ENCODE peak calls at places on chromosomes 5 and 9, in six cellular contexts. K, D, O, B, A and E are unnamed samples.

GRCh38 chr9:26033346-26033745 is 355.1 kb upstream of the TUSC1 start:
- DNase-seq in K (no peak), D (no peak), O (no peak), B (peak; percentile 44), A (no peak), E (no peak)

GRCh38 chr5:89628876-89629635 is 746.1 kb upstream of the MEF2C start:
- DNase-seq in K (no peak), D (no peak), O (peak; percentile 25), B (peak; percentile 3), A (no peak), E (no peak)

GRCh38 chr5:111158105-111158744 is 66.0 kb upstream of the CAMK4 start:
- DNase-seq in K (peak; percentile 54), D (peak; percentile 77), O (peak; percentile 92), B (peak; percentile 73), A (peak; percentile 69), E (peak; percentile 93)

GRCh38 chr5:32760091-32760509 is 49.0 kb downstream of the NPR3 start:
- DNase-seq in K (no peak), D (peak; percentile 65), O (peak; percentile 90), B (peak; percentile 93), A (no peak), E (no peak)

GRCh38 chr5:177361418-177362101 is 3.8 kb downstream of the RGS14 start:
- DNase-seq in K (no peak), D (peak; percentile 46), O (no peak), B (no peak), A (no peak), E (peak; percentile 76)

GRCh38 chr5:948472-949274 is 56.0 kb downstream of the TRIP13 start:
- DNase-seq in K (no peak), D (no peak), O (no peak), B (no peak), A (no peak), E (no peak)

GRCh38 chr5:130289132-130290088 is 385.1 kb downstream of the CHSY3 start:
- DNase-seq in K (no peak), D (no peak), O (peak; percentile 80), B (no peak), A (no peak), E (no peak)

GRCh38 chr5:56839062-56839461 is 23.7 kb downstream of the MAP3K1 start:
- DNase-seq in K (no peak), D (no peak), O (no peak), B (no peak), A (no peak), E (no peak)

GRCh38 chr5:142070000-142070399 is 38.6 kb upstream of the NDFIP1 start:
- DNase-seq in K (no peak), D (no peak), O (no peak), B (no peak), A (no peak), E (no peak)

GRCh38 chr9:35599763-35600604 is 5.1 kb upstream of the TESK1 start:
- DNase-seq in K (no peak), D (no peak), O (no peak), B (peak; percentile 16), A (no peak), E (peak; percentile 58)

GRCh38 chr9:69180670-69181069 is 6.6 kb downstream of the TJP2 start:
- DNase-seq in K (peak; percentile 74), D (no peak), O (peak; percentile 93), B (peak; percentile 96), A (peak; percentile 83), E (no peak)

GRCh38 chr5:15103864-15104263 is 232.3 kb upstream of the ANKH start:
- DNase-seq in K (no peak), D (no peak), O (peak; percentile 82), B (no peak), A (no peak), E (no peak)

GRCh38 chr9:29129763-29130162 is 1556.5 kb upstream of the C9orf72 start:
- DNase-seq in K (no peak), D (no peak), O (no peak), B (no peak), A (no peak), E (no peak)

GRCh38 chr5:132427285-132428146 is 58.0 kb downstream of the SLC22A5 start:
- DNase-seq in K (peak; percentile 36), D (peak; percentile 88), O (peak; percentile 54), B (peak; percentile 30), A (no peak), E (peak; percentile 71)

GRCh38 chr5:77102549-77102948 is 15.5 kb upstream of the ZBED3 start:
- DNase-seq in K (no peak), D (no peak), O (no peak), B (no peak), A (no peak), E (no peak)

GRCh38 chr5:74127377-74128338 is 501.7 kb downstream of the ARHGEF28 start:
- DNase-seq in K (no peak), D (no peak), O (peak; percentile 55), B (peak; percentile 34), A (no peak), E (no peak)

GRCh38 chr9:131714161-131714646 is 25.7 kb downstream of the RAPGEF1 start:
- DNase-seq in K (no peak), D (no peak), O (peak; percentile 65), B (peak; percentile 97), A (no peak), E (no peak)

GRCh38 chr5:1255081-1255561 is 29.9 kb downstream of the SLC6A18 start:
- DNase-seq in K (no peak), D (no peak), O (no peak), B (no peak), A (no peak), E (no peak)

GRCh38 chr9:23775549-23775948 is 50.5 kb downstream of the ELAVL2 start:
- DNase-seq in K (no peak), D (no peak), O (peak; percentile 32), B (no peak), A (no peak), E (no peak)

GRCh38 chr9:106701611-106702010 is 161.4 kb upstream of the ZNF462 start:
- DNase-seq in K (no peak), D (no peak), O (peak; percentile 25), B (no peak), A (no peak), E (no peak)

GRCh38 chr5:124114911-124115310 is 602.9 kb downstream of the CSNK1G3 start:
- DNase-seq in K (no peak), D (no peak), O (no peak), B (no peak), A (no peak), E (no peak)

GRCh38 chr5:107812570-107813141 is 141.9 kb upstream of the EFNA5 start:
- DNase-seq in K (no peak), D (no peak), O (peak; percentile 38), B (peak; percentile 77), A (no peak), E (no peak)

GRCh38 chr9:34993502-34994428 is 4.2 kb downstream of the DNAJB5 start:
- DNase-seq in K (peak; percentile 74), D (no peak), O (no peak), B (peak; percentile 69), A (no peak), E (no peak)

GRCh38 chr9:72665421-72665820 is 144.0 kb downstream of the TMC1 start:
- DNase-seq in K (no peak), D (no peak), O (peak; percentile 19), B (peak; percentile 89), A (no peak), E (no peak)

GRCh38 chr5:23994581-23995370 is 487.4 kb downstream of the PRDM9 start:
- DNase-seq in K (no peak), D (no peak), O (peak; percentile 53), B (peak; percentile 11), A (no peak), E (no peak)

GRCh38 chr9:37995348-37995737 is 73.7 kb downstream of the SHB start:
- DNase-seq in K (no peak), D (no peak), O (no peak), B (no peak), A (no peak), E (no peak)

GRCh38 chr9:37994639-37995347 is 74.2 kb downstream of the SHB start:
- DNase-seq in K (peak; percentile 58), D (no peak), O (no peak), B (peak; percentile 92), A (no peak), E (peak; percentile 68)

GRCh38 chr9:37996812-37997202 is 72.2 kb downstream of the SHB start:
- DNase-seq in K (no peak), D (no peak), O (no peak), B (no peak), A (no peak), E (no peak)

GRCh38 chr9:37997636-37998374 is 71.2 kb downstream of the SHB start:
- DNase-seq in K (peak; percentile 67), D (no peak), O (no peak), B (no peak), A (no peak), E (no peak)

GRCh38 chr9:37996050-37996811 is 72.8 kb downstream of the SHB start:
- DNase-seq in K (peak; percentile 65), D (no peak), O (no peak), B (no peak), A (no peak), E (no peak)
- H3K9ac ChIP-seq in K (no peak overlapping the region), D (no peak overlapping the region), O (no peak overlapping the region), B (no peak overlapping the region), A (no peak overlapping the region), E (peak overlapping the region; percentile 41)

GRCh38 chr5:179438041-179438441 is 92.8 kb upstream of the ADAMTS2 start:
- DNase-seq in K (peak; percentile 91), D (no peak), O (no peak), B (no peak), A (no peak), E (no peak)

GRCh38 chr5:179439181-179439990 is 94.1 kb upstream of the ADAMTS2 start:
- DNase-seq in K (no peak), D (no peak), O (no peak), B (no peak), A (no peak), E (no peak)

GRCh38 chr5:179437341-179438001 is 92.2 kb upstream of the ADAMTS2 start:
- DNase-seq in K (peak; percentile 80), D (no peak), O (no peak), B (no peak), A (no peak), E (no peak)

GRCh38 chr5:179436321-179437122 is 91.3 kb upstream of the ADAMTS2 start:
- DNase-seq in K (peak; percentile 88), D (no peak), O (no peak), B (no peak), A (no peak), E (peak; percentile 14)

DNA sequence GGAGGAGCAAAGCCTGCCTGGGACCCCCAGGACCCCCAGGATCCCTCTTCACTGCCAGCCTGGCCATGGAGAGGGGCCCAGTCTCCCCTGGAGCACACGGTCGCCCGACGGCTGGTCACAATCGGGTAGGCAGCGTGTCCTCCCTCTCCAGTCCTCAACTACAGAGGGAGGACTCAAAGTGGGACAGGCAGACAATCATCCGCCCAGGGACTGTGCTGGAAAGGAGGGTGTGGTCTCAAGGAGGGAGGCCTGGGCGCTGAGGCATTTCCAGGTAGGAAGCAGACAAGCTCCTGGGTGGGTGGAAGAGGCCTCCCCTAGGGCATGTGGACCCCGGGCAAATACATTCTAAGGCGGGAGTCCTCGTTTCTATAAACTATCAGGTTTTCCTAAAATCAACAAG is 93.2 kb upstream of the ADAMTS2 start:
- DNase-seq in K (no peak), D (no peak), O (no peak), B (no peak), A (no peak), E (no peak)
- H3K9me3 ChIP-seq in K (no peaks in the 10 kb centered on the region), D (no peaks in the 10 kb centered on the region), O (no peaks in the 10 kb centered on the region), B (no peaks in the 10 kb centered on the region), A (no peaks in the 10 kb centered on the region), E (no peaks in the 10 kb centered on the region)

GRCh38 chr5:116914869-116915504 is 340.4 kb upstream of the SEMA6A start:
- DNase-seq in K (no peak), D (no peak), O (no peak), B (no peak), A (no peak), E (no peak)
- H3K9me2 ChIP-seq in K (no peaks in the 10 kb centered on the region), D (no peaks in the 10 kb centered on the region), O (no peaks in the 10 kb centered on the region), B (no peaks in the 10 kb centered on the region), A (no peaks in the 10 kb centered on the region), E (no peaks in the 10 kb centered on the region)

GRCh38 chr9:91844170-91844569 is 105.9 kb downstream of the ROR2 start:
- DNase-seq in K (no peak), D (no peak), O (no peak), B (peak; percentile 56), A (no peak), E (no peak)
- H3K9ac ChIP-seq in K (no peak overlapping the region), D (no peak overlapping the region), O (no peak overlapping the region), B (peak overlapping the region; percentile 42), A (no peak overlapping the region), E (no peak overlapping the region)